ENCODE peak calls at places on chromosomes 5 and 9, in eight cellular contexts. T is right lobe of liver; O is lower lobe of right lung; A is mesenchymal stem cell; V is SJSA1; Y is CD8-positive, alpha-beta T cell; W is HCT116; E is colonic mucosa. C is an unnamed sample.

GRCh38 chr5:93573627-93573974 is 7.4 kb downstream of the NR2F1-AS1 start:
- DNase-seq in O (no peak), T (no peak), A (no peak), E (no peak), V (no peak), Y (no peak), W (no peak), C (no peak)

GRCh38 chr5:74630387-74631087 is 10.0 kb downstream of the ENC1 start:
- DNase-seq in W (no peak), V (peak), Y (no peak), A (peak), O (no peak), E (no peak), T (no peak), C (no peak)

GRCh38 chr5:116759860-116760644 is 185.4 kb upstream of the SEMA6A start:
- DNase-seq in Y (no peak), W (no peak), V (no peak), O (no peak), E (no peak), A (peak), T (no peak), C (no peak)

GRCh38 chr5:65907138-65907537 is 19.2 kb upstream of the ERBIN start:
- DNase-seq in T (no peak), E (no peak), A (no peak), O (no peak), V (no peak), Y (no peak), W (no peak), C (no peak)

GRCh38 chr5:139746691-139747582 is 48.7 kb upstream of the PSD2 start:
- DNase-seq in O (no peak), V (peak), E (no peak), Y (peak), W (no peak), A (peak), T (no peak), C (no peak)

GRCh38 chr5:33852837-33853236 is 39.0 kb downstream of the ADAMTS12 start:
- DNase-seq in W (no peak), V (no peak), E (no peak), T (no peak), Y (no peak), A (no peak), O (no peak), C (no peak)

GRCh38 chr9:88458716-88459115 is 70.5 kb downstream of the SPIN1 start:
- DNase-seq in T (no peak), V (no peak), W (no peak), O (no peak), A (peak), Y (no peak), E (no peak), C (no peak)

GRCh38 chr9:94807556-94807955 is 81.1 kb downstream of the AOPEP start:
- DNase-seq in O (no peak), A (peak), V (no peak), E (no peak), Y (no peak), T (no peak), W (no peak), C (no peak)

GRCh38 chr5:74529101-74529500 is 111.4 kb downstream of the ENC1 start:
- DNase-seq in Y (no peak), A (no peak), O (no peak), W (no peak), E (no peak), V (no peak), T (no peak), C (no peak)

GRCh38 chr9:124122813-124123462 is 111.4 kb downstream of the LHX2 start:
- DNase-seq in A (no peak), W (no peak), E (no peak), T (no peak), Y (no peak), O (no peak), V (no peak), C (no peak)

GRCh38 chr9:34267660-34268059 is 61.4 kb downstream of the KIF24 start:
- DNase-seq in W (no peak), V (no peak), E (no peak), O (no peak), A (no peak), Y (no peak), T (no peak), C (no peak)

GRCh38 chr9:113355197-113355596 is 5.9 kb downstream of the BSPRY start:
- DNase-seq in E (no peak), T (no peak), Y (no peak), O (no peak), V (no peak), A (no peak), W (no peak), C (no peak)

GRCh38 chr5:133816791-133817190 is 151.6 kb downstream of the C5orf15 start:
- DNase-seq in O (no peak), E (no peak), V (no peak), A (no peak), T (no peak), Y (no peak), W (no peak), C (no peak)

GRCh38 chr5:79069488-79070001 is at the start of the genes BHMT2 and DMGDH:
- DNase-seq in E (no peak), O (no peak), T (peak), W (no peak), A (no peak), Y (no peak), V (no peak), C (no peak)
- H3K4me3 ChIP-seq in E (peak), O (peak), T (peak), W (no peak), A (peak), Y (no peak), V (no peak), C (peak)

GRCh38 chr5:180803181-180804128 is 849 bp upstream of the MGAT1 start:
- DNase-seq in W (no peak), A (peak), V (peak), E (peak), T (peak), O (peak), Y (peak), C (peak)

GRCh38 chr5:180799902-180800801 is 2.5 kb downstream of the MGAT1 start:
- DNase-seq in T (no peak), E (peak), A (peak), O (no peak), V (peak), Y (no peak), W (no peak), C (no peak)

GRCh38 chr5:180802325-180803180 is at the start of gene MGAT1:
- DNase-seq in V (peak), T (peak), O (peak), E (peak), W (no peak), A (peak), Y (peak), C (peak)

GRCh38 chr5:180804129-180804601 is 1.6 kb upstream of the MGAT1 start:
- DNase-seq in W (no peak), E (no peak), A (no peak), V (peak), Y (peak), T (no peak), O (no peak), C (no peak)

DNA sequence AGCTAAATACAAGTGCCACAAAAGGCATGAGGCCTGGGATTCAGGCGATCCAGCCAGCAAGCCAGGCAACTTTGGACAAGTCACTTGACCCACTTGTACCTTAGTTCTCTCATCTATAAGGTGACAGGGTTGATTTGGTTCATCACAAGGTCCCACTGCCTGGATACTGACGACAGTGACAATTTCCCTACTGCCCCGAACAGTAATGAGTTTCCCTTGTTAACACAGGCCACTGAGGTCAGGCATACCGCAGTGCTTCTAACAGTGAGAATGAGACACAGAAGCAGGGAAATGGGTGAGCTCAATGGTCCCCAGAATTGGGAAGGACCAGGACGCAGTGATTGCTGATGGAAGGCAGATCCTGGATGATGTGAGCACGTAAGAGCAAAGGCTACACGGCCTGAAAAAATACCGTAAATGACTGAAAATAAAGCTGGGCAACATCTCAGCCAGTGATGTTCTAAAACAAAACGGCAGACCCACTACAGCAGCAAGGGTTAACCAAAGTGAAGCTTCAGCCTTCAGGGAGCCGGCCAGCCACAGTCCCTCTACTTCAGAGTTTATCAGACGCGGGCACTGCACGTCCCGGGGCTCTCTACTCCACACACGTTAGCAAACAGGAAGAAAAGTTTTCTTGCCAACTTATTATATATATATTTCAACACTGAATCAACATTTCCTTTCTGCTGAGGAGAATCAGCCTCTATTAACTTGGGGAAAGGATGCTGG is 846 bp downstream of the MGAT1 start:
- DNase-seq in A (no peak), V (no peak), T (no peak), O (no peak), W (no peak), E (no peak), Y (no peak), C (no peak)
- H3K27ac ChIP-seq in A (peak), V (peak), T (peak), O (peak), W (no peak), E (peak), Y (peak), C (peak)

GRCh38 chr9:976258-976804 is at the start of gene DMRT3:
- DNase-seq in O (no peak), Y (no peak), E (no peak), V (no peak), T (no peak), W (no peak), A (no peak), C (no peak)

GRCh38 chr9:978117-978830 is 1.8 kb downstream of the DMRT3 start:
- DNase-seq in T (no peak), W (no peak), E (no peak), Y (no peak), O (no peak), A (no peak), V (no peak), C (no peak)

GRCh38 chr9:975740-976257 is 656 bp upstream of the DMRT3 start:
- DNase-seq in V (no peak), T (no peak), O (no peak), A (no peak), E (no peak), Y (no peak), W (no peak), C (no peak)

GRCh38 chr9:977361-978116 is 1.1 kb downstream of the DMRT3 start:
- DNase-seq in Y (no peak), O (no peak), A (no peak), E (no peak), V (no peak), T (no peak), W (no peak), C (no peak)

GRCh38 chr9:976805-977360 is 428 bp downstream of the DMRT3 start:
- DNase-seq in V (no peak), A (no peak), T (no peak), O (no peak), Y (no peak), E (no peak), W (no peak), C (no peak)
- H3K4me3 ChIP-seq in V (no peak), A (peak), T (no peak), O (peak), Y (no peak), E (peak), W (no peak), C (no peak)

DNA sequence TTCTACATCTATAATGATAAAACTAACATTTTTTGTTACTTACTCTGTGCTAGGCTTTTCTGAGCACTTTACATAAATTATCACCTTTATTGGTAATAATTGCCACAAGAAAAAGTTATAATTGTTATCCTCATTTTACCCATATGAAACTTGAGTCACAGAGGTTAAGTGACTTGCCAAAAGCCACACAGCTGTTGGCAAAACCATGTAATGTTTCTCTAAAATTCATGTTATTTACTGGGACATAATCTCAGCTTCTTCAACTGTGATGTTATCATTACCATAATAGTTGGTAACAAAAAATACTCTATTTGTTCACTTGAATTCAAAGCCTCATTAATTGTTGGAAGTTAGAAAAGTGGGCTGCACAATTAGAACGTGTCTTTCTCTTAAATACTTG is 437.3 kb downstream of the BRINP1 start:
- DNase-seq in O (no peak), E (no peak), W (no peak), T (no peak), A (no peak), V (no peak), Y (no peak), C (no peak)
- H3K27ac ChIP-seq in O (no peak), E (no peak), W (no peak), T (no peak), A (no peak), V (no peak), Y (no peak), C (no peak)

GRCh38 chr9:76451234-76451633 is 7.7 kb upstream of the GCNT1 start:
- DNase-seq in V (peak), Y (no peak), T (no peak), W (no peak), E (no peak), O (no peak), A (peak), C (no peak)
- H3K4me3 ChIP-seq in V (no peak), Y (no peak), T (no peak), W (no peak), E (no peak), O (no peak), A (no peak), C (no peak)

GRCh38 chr5:157203417-157203816 is 22.8 kb downstream of the ITK start:
- DNase-seq in Y (no peak), V (no peak), T (no peak), O (no peak), E (no peak), W (no peak), A (no peak), C (no peak)
- H3K27ac ChIP-seq in Y (peak), V (no peak), T (no peak), O (no peak), E (no peak), W (no peak), A (no peak), C (no peak)

GRCh38 chr5:178781936-178782335 is 51.5 kb upstream of the ZNF354A start:
- DNase-seq in E (no peak), V (no peak), A (no peak), O (no peak), Y (no peak), W (no peak), T (no peak), C (no peak)

GRCh38 chr5:178774866-178775539 is 44.5 kb upstream of the ZNF354A start:
- DNase-seq in T (peak), O (no peak), A (no peak), E (no peak), V (no peak), Y (no peak), W (no peak), C (no peak)

GRCh38 chr5:178777557-178777956 is 47.1 kb upstream of the ZNF354A start:
- DNase-seq in O (peak), V (no peak), T (peak), A (no peak), E (no peak), W (no peak), Y (no peak), C (no peak)

GRCh38 chr5:178780581-178781498 is 50.4 kb upstream of the ZNF354A start:
- DNase-seq in Y (no peak), V (no peak), T (peak), A (no peak), O (no peak), W (no peak), E (no peak), C (no peak)

GRCh38 chr5:178778919-178779318 is 48.5 kb upstream of the ZNF354A start:
- DNase-seq in E (no peak), Y (no peak), T (no peak), O (no peak), W (no peak), V (no peak), A (no peak), C (no peak)
- H3K4me3 ChIP-seq in E (no peak), Y (no peak), T (no peak), O (no peak), W (no peak), V (no peak), A (no peak), C (no peak)